ENCODE peak calls at places on chromosomes 2 and 18, in eight cellular contexts. L is cardiac muscle cell; V is mammary epithelial cell; W is K562; U is spleen; I is ovary; G is CD4-positive, alpha-beta memory T cell; O is heart right ventricle. K is an unnamed sample.
A peak's percentile ranks its signal among the peaks of the same experiment; 100 is the strongest.

GRCh38 chr18:23143059-23143831 is 8.0 kb downstream of the CABLES1 start:
- DNase-seq in U (no peak), O (peak; percentile 23), G (no peak), W (no peak), L (no peak), V (peak; percentile 80), I (no peak), K (peak; percentile 75)

GRCh38 chr2:39437522-39438296 is 624 bp upstream of the MAP4K3 start:
- DNase-seq in U (peak; percentile 84), W (peak; percentile 57), V (peak; percentile 72), L (no peak), I (peak; percentile 48), O (peak; percentile 27), G (peak; percentile 52), K (peak; percentile 59)

GRCh38 chr2:58992062-58992736 is 751.1 kb upstream of the FANCL start:
- DNase-seq in G (no peak), L (no peak), O (no peak), V (no peak), I (no peak), U (no peak), W (no peak), K (no peak)

GRCh38 chr2:208142255-208142924 is 3.6 kb downstream of the CRYGB start:
- DNase-seq in U (no peak), L (no peak), W (no peak), V (peak; percentile 43), I (no peak), G (no peak), O (no peak), K (no peak)

GRCh38 chr2:774436-774835 is 97.2 kb upstream of the TMEM18 start:
- DNase-seq in O (no peak), V (no peak), I (no peak), L (no peak), W (no peak), U (no peak), G (no peak), K (no peak)

GRCh38 chr2:157190151-157190550 is 67.4 kb upstream of the GALNT5 start:
- DNase-seq in I (no peak), L (no peak), G (no peak), U (no peak), W (no peak), V (peak; percentile 58), O (no peak), K (no peak)

GRCh38 chr2:219274392-219274921 is 4.7 kb upstream of the DNAJB2 start:
- DNase-seq in O (no peak), U (peak; percentile 68), W (no peak), V (peak; percentile 88), I (no peak), L (peak; percentile 75), G (no peak), K (peak; percentile 65)

GRCh38 chr18:79245517-79246001 is 150.2 kb upstream of the NFATC1 start:
- DNase-seq in O (no peak), V (no peak), G (peak; percentile 73), L (no peak), I (no peak), W (no peak), U (no peak), K (no peak)

GRCh38 chr18:58359226-58360019 is 269.5 kb downstream of the ALPK2 start:
- DNase-seq in V (peak; percentile 79), G (no peak), L (no peak), O (no peak), I (no peak), W (no peak), U (no peak), K (no peak)

GRCh38 chr2:233247744-233248143 is 3.7 kb upstream of the ATG16L1 start:
- DNase-seq in G (no peak), L (no peak), W (peak; percentile 23), U (no peak), I (no peak), V (peak; percentile 99), O (no peak), K (no peak)

GRCh38 chr2:160679686-160680085 is 186.1 kb upstream of the RBMS1 start:
- DNase-seq in U (no peak), I (no peak), L (no peak), V (no peak), O (no peak), G (no peak), W (no peak), K (no peak)

GRCh38 chr2:55922488-55922887 is 1.1 kb downstream of the EFEMP1 start:
- DNase-seq in L (no peak), G (no peak), U (no peak), I (no peak), V (peak; percentile 45), O (no peak), W (no peak), K (peak; percentile 52)

GRCh38 chr18:22363867-22364463 is 53.8 kb downstream of the CTAGE1 start:
- DNase-seq in G (no peak), U (no peak), W (no peak), O (no peak), L (no peak), V (no peak), I (no peak), K (no peak)

GRCh38 chr2:226775032-226775509 is 24.5 kb downstream of the IRS1 start:
- DNase-seq in V (no peak), W (no peak), G (no peak), L (no peak), I (no peak), U (no peak), O (no peak), K (no peak)
- H3K27ac ChIP-seq in V (no peak overlapping the region), W (no peak overlapping the region), G (no peak overlapping the region), L (no peak overlapping the region), I (no peak overlapping the region), U (no peak overlapping the region), O (no peak overlapping the region), K (no peak overlapping the region)

DNA sequence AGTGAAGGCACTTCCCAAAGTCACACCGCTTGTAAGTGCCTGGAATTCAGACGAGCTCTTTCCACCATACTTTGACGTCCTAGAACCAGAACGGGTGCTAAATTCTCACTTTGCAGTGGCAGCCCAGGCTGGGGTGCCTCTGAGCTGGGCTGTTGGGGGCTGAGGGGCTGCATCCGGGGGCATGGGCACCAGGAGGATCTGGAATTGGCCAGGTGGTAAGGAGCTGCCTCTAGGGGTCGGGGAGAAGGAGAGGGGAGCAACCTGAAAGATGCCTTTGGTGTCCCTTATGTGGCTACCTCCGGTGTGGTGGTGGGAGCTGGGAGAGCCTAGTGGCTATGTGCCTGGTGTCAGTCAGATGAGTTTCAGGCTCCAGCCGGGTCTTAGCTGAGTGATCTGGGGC is 7.1 kb downstream of the ATOH8 start:
- DNase-seq in I (no peak), O (no peak), U (no peak), W (no peak), L (no peak), V (no peak), G (no peak), K (no peak)
- H3K27ac ChIP-seq in I (no peak overlapping the region), O (peak overlapping the region; percentile 22), U (no peak overlapping the region), W (no peak overlapping the region), L (no peak overlapping the region), V (no peak overlapping the region), G (no peak overlapping the region), K (peak overlapping the region; percentile 14)

GRCh38 chr2:24870440-24870839 is 49.6 kb downstream of the ADCY3 start:
- DNase-seq in W (no peak), V (no peak), O (no peak), U (no peak), I (no peak), L (no peak), G (no peak), K (no peak)
- H3K27ac ChIP-seq in W (no peak overlapping the region), V (no peak overlapping the region), O (peak overlapping the region; percentile 15), U (no peak overlapping the region), I (no peak overlapping the region), L (no peak overlapping the region), G (no peak overlapping the region), K (no peak overlapping the region)

DNA sequence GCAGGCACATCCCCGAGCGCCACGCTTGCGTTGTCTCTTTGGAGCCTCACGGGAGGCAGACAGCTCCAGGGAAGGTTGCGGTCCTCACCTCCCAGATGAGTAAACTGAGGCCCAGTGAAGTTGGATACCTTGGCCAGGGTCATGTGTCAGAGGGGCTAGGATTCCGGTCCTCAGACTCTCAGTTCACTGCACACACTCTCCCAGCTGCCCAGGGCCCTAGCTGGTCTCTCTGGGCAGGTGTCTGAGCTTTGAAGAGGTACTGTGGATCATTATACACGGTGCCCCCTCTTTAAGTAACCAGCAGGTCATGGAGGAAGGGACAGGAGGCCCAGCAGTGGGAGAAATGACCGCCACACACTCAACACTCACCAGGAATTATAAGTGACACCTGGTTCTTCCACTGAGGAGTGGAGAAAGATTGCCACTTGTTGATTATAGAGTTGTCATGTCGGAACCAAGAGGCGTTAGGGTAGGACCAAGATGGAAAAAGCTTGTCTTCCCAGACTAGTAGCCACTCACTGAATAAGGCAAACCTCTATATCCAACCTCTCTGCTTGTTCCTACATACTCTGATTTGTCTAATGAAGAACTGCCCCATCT is 588 bp downstream of the TMEM214 start:
- DNase-seq in G (no peak), O (no peak), L (no peak), I (no peak), W (no peak), V (no peak), U (no peak), K (no peak)
- H3K27ac ChIP-seq in G (peak overlapping the region; percentile 77), O (peak overlapping the region; percentile 91), L (peak overlapping the region; percentile 49), I (peak overlapping the region; percentile 64), W (peak overlapping the region; percentile 89), V (peak overlapping the region; percentile 71), U (peak overlapping the region; percentile 84), K (no peak overlapping the region)

GRCh38 chr2:120796094-120796493 is 60.4 kb downstream of the GLI2 start:
- DNase-seq in L (no peak), O (no peak), G (no peak), U (no peak), I (no peak), V (no peak), W (no peak), K (no peak)
- H3K27ac ChIP-seq in L (no peak overlapping the region), O (no peak overlapping the region), G (no peak overlapping the region), U (no peak overlapping the region), I (no peak overlapping the region), V (no peak overlapping the region), W (no peak overlapping the region), K (no peak overlapping the region)

GRCh38 chr2:31384771-31385276 is 29.7 kb downstream of the XDH start:
- DNase-seq in G (no peak), I (no peak), V (peak; percentile 97), L (no peak), O (no peak), U (no peak), W (no peak), K (no peak)
- H3K27ac ChIP-seq in G (no peak overlapping the region), I (no peak overlapping the region), V (peak overlapping the region; percentile 99), L (no peak overlapping the region), O (no peak overlapping the region), U (no peak overlapping the region), W (no peak overlapping the region), K (no peak overlapping the region)

K was measured in aorta.